ENCODE peak calls at places on chromosomes 16 and 17, in four cellular contexts. O, V, I and S are unnamed samples.

GRCh38 chr16:22318690-22319358 is 21.6 kb downstream of the POLR3E start:
- DNase-seq in I (peak), V (peak), O (no peak), S (peak)

GRCh38 chr17:53949473-53950090 is 126.9 kb downstream of the KIF2B start:
- DNase-seq in O (no peak), I (no peak), V (no peak), S (no peak)

GRCh38 chr16:59210955-59211541 is 476.9 kb upstream of the GOT2 start:
- DNase-seq in O (no peak), V (peak), I (peak), S (peak)

GRCh38 chr16:31052131-31052530 is 18.8 kb downstream of the STX4 start:
- DNase-seq in O (no peak), I (peak), V (no peak), S (peak)

GRCh38 chr17:68248886-68249872 is 1.3 kb downstream of the AMZ2 start:
- DNase-seq in I (peak), O (no peak), V (no peak), S (no peak)

GRCh38 chr17:44607836-44608690 is 48.2 kb upstream of the MEIOC start:
- DNase-seq in O (no peak), I (no peak), V (no peak), S (no peak)

GRCh38 chr16:25950586-25951201 is 258.9 kb downstream of the HS3ST4 start:
- DNase-seq in V (no peak), O (no peak), I (no peak), S (no peak)

GRCh38 chr17:75144816-75145511 is 9.3 kb downstream of the JPT1 start:
- DNase-seq in O (no peak), V (no peak), I (no peak), S (no peak)

GRCh38 chr17:17570798-17571716 is 20.5 kb downstream of the PEMT start:
- DNase-seq in V (no peak), I (no peak), O (peak), S (no peak)

GRCh38 chr17:82129095-82129494 is 31.1 kb upstream of the FASN start:
- DNase-seq in O (no peak), V (no peak), I (peak), S (no peak)

GRCh38 chr17:340074-340473 is 12.5 kb downstream of the RPH3AL start:
- DNase-seq in V (no peak), O (no peak), I (no peak), S (no peak)

GRCh38 chr17:77811521-77811920 is 147.0 kb upstream of the TNRC6C start:
- DNase-seq in V (no peak), O (no peak), I (no peak), S (no peak)

GRCh38 chr17:6454495-6455320 is 10.5 kb downstream of the PIMREG start:
- DNase-seq in O (no peak), V (no peak), I (no peak), S (no peak)

GRCh38 chr16:75591001-75591852 is 25.0 kb downstream of the GABARAPL2 start:
- DNase-seq in V (no peak), I (no peak), O (no peak), S (no peak)

GRCh38 chr17:22507823-22508222 is 815.5 kb downstream of the KCNJ18 start:
- DNase-seq in V (no peak), O (peak), I (no peak), S (no peak)

GRCh38 chr17:75878174-75878998 is at the start of gene TRIM47:
- DNase-seq in V (no peak), I (peak), O (peak), S (peak)